ENCODE peak calls at places on chromosomes 7 and 10, in ten cellular contexts. One of them, this sample, is unnamed.

GRCh38 chr10:37734971-37735370 is 122.4 kb downstream of the ZNF248 start:
- DNase-seq in pancreas: no peak
- DNase-seq in IMR-90: peak
- DNase-seq in lower lobe of right lung: no peak
- DNase-seq in mesenchymal stem cell: no peak
- DNase-seq in astrocyte: no peak
- DNase-seq in neural progenitor cell: no peak
- DNase-seq in WERI-Rb-1: no peak
- DNase-seq in ovary: no peak
- DNase-seq in CD8-positive, alpha-beta memory T cell: no peak
- DNase-seq in this sample: no peak

GRCh38 chr7:55778631-55779030 is 83.9 kb downstream of the SEPTIN14 start:
- DNase-seq in lower lobe of right lung: no peak
- DNase-seq in WERI-Rb-1: no peak
- DNase-seq in mesenchymal stem cell: no peak
- DNase-seq in CD8-positive, alpha-beta memory T cell: no peak
- DNase-seq in ovary: no peak
- DNase-seq in astrocyte: no peak
- DNase-seq in pancreas: no peak
- DNase-seq in IMR-90: no peak
- DNase-seq in neural progenitor cell: no peak
- DNase-seq in this sample: no peak

GRCh38 chr10:71817831-71818268 is 33.2 kb downstream of the PSAP start:
- DNase-seq in ovary: no peak
- DNase-seq in WERI-Rb-1: no peak
- DNase-seq in lower lobe of right lung: peak
- DNase-seq in IMR-90: no peak
- DNase-seq in CD8-positive, alpha-beta memory T cell: no peak
- DNase-seq in mesenchymal stem cell: no peak
- DNase-seq in astrocyte: no peak
- DNase-seq in pancreas: no peak
- DNase-seq in neural progenitor cell: no peak
- DNase-seq in this sample: no peak

GRCh38 chr10:51156913-51157312 is 82.6 kb downstream of the PRKG1 start:
- DNase-seq in mesenchymal stem cell: no peak
- DNase-seq in CD8-positive, alpha-beta memory T cell: no peak
- DNase-seq in ovary: no peak
- DNase-seq in lower lobe of right lung: no peak
- DNase-seq in pancreas: no peak
- DNase-seq in IMR-90: peak
- DNase-seq in neural progenitor cell: no peak
- DNase-seq in astrocyte: peak
- DNase-seq in WERI-Rb-1: no peak
- DNase-seq in this sample: no peak

GRCh38 chr7:11332186-11332864 is 358.7 kb downstream of the PHF14 start:
- DNase-seq in neural progenitor cell: no peak
- DNase-seq in ovary: no peak
- DNase-seq in IMR-90: no peak
- DNase-seq in pancreas: no peak
- DNase-seq in mesenchymal stem cell: no peak
- DNase-seq in WERI-Rb-1: no peak
- DNase-seq in lower lobe of right lung: no peak
- DNase-seq in astrocyte: no peak
- DNase-seq in CD8-positive, alpha-beta memory T cell: no peak
- DNase-seq in this sample: no peak

GRCh38 chr7:80098795-80099194 is 35.8 kb upstream of the GNAI1 start:
- DNase-seq in ovary: no peak
- DNase-seq in lower lobe of right lung: no peak
- DNase-seq in astrocyte: no peak
- DNase-seq in CD8-positive, alpha-beta memory T cell: no peak
- DNase-seq in mesenchymal stem cell: no peak
- DNase-seq in WERI-Rb-1: no peak
- DNase-seq in IMR-90: no peak
- DNase-seq in pancreas: no peak
- DNase-seq in neural progenitor cell: peak
- DNase-seq in this sample: no peak

GRCh38 chr10:75431180-75432111 is at the start of gene LRMDA:
- DNase-seq in CD8-positive, alpha-beta memory T cell: no peak
- DNase-seq in mesenchymal stem cell: peak
- DNase-seq in pancreas: peak
- DNase-seq in astrocyte: no peak
- DNase-seq in neural progenitor cell: peak
- DNase-seq in ovary: peak
- DNase-seq in WERI-Rb-1: no peak
- DNase-seq in lower lobe of right lung: peak
- DNase-seq in IMR-90: no peak
- DNase-seq in this sample: peak

GRCh38 chr10:133133471-133134231 is 26.4 kb upstream of the KNDC1 start:
- DNase-seq in ovary: peak
- DNase-seq in WERI-Rb-1: no peak
- DNase-seq in pancreas: peak
- DNase-seq in mesenchymal stem cell: no peak
- DNase-seq in IMR-90: no peak
- DNase-seq in CD8-positive, alpha-beta memory T cell: no peak
- DNase-seq in neural progenitor cell: no peak
- DNase-seq in astrocyte: no peak
- DNase-seq in lower lobe of right lung: peak
- DNase-seq in this sample: no peak

GRCh38 chr10:43076311-43076875 is 476 bp upstream of the RET start:
- DNase-seq in ovary: no peak
- DNase-seq in CD8-positive, alpha-beta memory T cell: no peak
- DNase-seq in neural progenitor cell: peak
- DNase-seq in WERI-Rb-1: no peak
- DNase-seq in lower lobe of right lung: no peak
- DNase-seq in mesenchymal stem cell: peak
- DNase-seq in pancreas: no peak
- DNase-seq in IMR-90: no peak
- DNase-seq in astrocyte: no peak
- DNase-seq in this sample: no peak

GRCh38 chr7:83040454-83040853 is 122.2 kb downstream of the PCLO start:
- DNase-seq in neural progenitor cell: no peak
- DNase-seq in WERI-Rb-1: no peak
- DNase-seq in mesenchymal stem cell: no peak
- DNase-seq in astrocyte: no peak
- DNase-seq in lower lobe of right lung: no peak
- DNase-seq in ovary: no peak
- DNase-seq in pancreas: no peak
- DNase-seq in CD8-positive, alpha-beta memory T cell: no peak
- DNase-seq in IMR-90: no peak
- DNase-seq in this sample: no peak
- H3K27ac ChIP-seq in neural progenitor cell: peak
- H3K27ac ChIP-seq in WERI-Rb-1: no peak
- H3K27ac ChIP-seq in mesenchymal stem cell: no peak
- H3K27ac ChIP-seq in astrocyte: no peak
- H3K27ac ChIP-seq in lower lobe of right lung: no peak
- H3K27ac ChIP-seq in ovary: no peak
- H3K27ac ChIP-seq in pancreas: no peak
- H3K27ac ChIP-seq in CD8-positive, alpha-beta memory T cell: no peak
- H3K27ac ChIP-seq in IMR-90: no peak
- H3K27ac ChIP-seq in this sample: no peak

DNA sequence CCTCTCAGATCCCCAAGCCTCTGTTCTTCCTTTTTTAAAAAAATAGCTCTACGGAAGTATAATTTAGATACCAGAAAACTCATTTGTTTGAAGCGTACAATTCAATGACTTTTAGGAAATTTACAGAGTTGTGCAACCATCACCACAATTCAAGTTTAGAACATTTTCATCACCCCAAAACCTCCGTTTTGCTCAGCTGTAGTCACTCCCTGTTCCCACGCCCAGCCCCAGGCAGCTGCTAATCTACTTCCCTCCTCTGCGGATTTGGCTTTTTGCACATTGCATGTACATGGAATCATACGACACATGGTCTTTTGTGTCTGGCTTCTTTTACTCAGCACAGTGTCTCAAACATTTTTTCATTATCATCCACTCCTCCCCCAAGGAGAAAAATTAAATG is 229.2 kb downstream of the TCF7L2 start:
- DNase-seq in ovary: no peak
- DNase-seq in lower lobe of right lung: peak
- DNase-seq in pancreas: no peak
- DNase-seq in mesenchymal stem cell: no peak
- DNase-seq in WERI-Rb-1: no peak
- DNase-seq in astrocyte: no peak
- DNase-seq in IMR-90: no peak
- DNase-seq in neural progenitor cell: no peak
- DNase-seq in CD8-positive, alpha-beta memory T cell: no peak
- DNase-seq in this sample: no peak
- H3K27ac ChIP-seq in ovary: no peak
- H3K27ac ChIP-seq in lower lobe of right lung: no peak
- H3K27ac ChIP-seq in pancreas: no peak
- H3K27ac ChIP-seq in mesenchymal stem cell: no peak
- H3K27ac ChIP-seq in WERI-Rb-1: no peak
- H3K27ac ChIP-seq in astrocyte: no peak
- H3K27ac ChIP-seq in IMR-90: no peak
- H3K27ac ChIP-seq in neural progenitor cell: no peak
- H3K27ac ChIP-seq in CD8-positive, alpha-beta memory T cell: no peak
- H3K27ac ChIP-seq in this sample: no peak

DNA sequence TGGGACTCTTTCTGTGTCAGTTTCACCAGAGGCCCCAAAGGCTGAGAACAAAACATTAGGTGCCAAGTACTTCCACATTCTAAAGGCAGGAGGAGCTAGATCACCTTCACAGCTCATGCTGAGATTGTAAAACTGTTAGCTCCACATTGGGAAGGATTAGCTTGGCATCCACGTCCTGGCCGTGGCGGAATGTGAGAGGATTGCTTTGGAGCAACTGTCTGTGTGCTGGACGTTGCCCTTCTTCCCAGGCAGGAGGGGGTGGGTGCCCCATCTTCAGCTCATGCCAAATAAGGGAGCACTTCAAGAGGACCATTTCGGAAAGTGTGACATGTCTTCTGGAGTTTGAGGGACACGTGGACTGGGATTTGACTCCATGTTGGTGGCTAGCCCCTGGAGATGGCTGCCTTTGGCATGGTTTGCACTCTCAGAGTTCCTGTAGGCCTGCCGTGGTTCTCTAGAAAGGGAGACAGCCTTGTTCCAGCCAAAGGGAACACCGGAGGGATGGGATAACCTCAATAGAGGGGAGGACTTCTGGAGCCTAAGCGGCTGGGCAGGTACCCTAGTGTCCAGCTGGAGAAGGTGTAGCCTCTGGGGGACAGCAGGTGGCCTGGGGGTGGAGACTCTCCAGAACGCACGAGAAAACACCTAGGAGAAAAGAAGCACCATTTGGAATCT is 19.9 kb upstream of the FMC1 start:
- DNase-seq in lower lobe of right lung: no peak
- DNase-seq in mesenchymal stem cell: peak
- DNase-seq in IMR-90: peak
- DNase-seq in astrocyte: no peak
- DNase-seq in CD8-positive, alpha-beta memory T cell: no peak
- DNase-seq in WERI-Rb-1: no peak
- DNase-seq in neural progenitor cell: peak
- DNase-seq in ovary: no peak
- DNase-seq in pancreas: no peak
- DNase-seq in this sample: no peak
- H3K27ac ChIP-seq in lower lobe of right lung: no peak
- H3K27ac ChIP-seq in mesenchymal stem cell: no peak
- H3K27ac ChIP-seq in IMR-90: no peak
- H3K27ac ChIP-seq in astrocyte: no peak
- H3K27ac ChIP-seq in CD8-positive, alpha-beta memory T cell: no peak
- H3K27ac ChIP-seq in WERI-Rb-1: no peak
- H3K27ac ChIP-seq in neural progenitor cell: no peak
- H3K27ac ChIP-seq in ovary: no peak
- H3K27ac ChIP-seq in pancreas: no peak
- H3K27ac ChIP-seq in this sample: no peak

DNA sequence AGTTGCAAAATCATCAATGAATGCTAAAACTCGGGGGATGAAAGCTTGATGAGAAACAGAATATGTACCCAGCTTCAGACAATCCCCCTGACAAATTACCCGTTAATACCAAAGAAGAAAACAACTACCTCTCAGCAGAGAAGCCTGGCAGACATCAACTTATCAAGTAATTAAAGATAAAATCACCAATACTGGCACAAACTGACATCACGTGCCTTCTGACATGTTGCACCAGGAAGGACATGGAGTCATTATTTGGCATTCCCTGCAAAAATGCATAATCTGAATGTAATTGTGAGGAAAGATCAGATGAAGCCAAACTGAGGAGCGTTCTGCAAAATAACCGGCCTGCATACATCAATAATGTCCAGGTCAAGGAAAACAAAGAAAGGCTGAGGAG is 7.7 kb downstream of the SLIT1 start:
- DNase-seq in IMR-90: no peak
- DNase-seq in ovary: no peak
- DNase-seq in WERI-Rb-1: no peak
- DNase-seq in CD8-positive, alpha-beta memory T cell: no peak
- DNase-seq in pancreas: no peak
- DNase-seq in lower lobe of right lung: no peak
- DNase-seq in mesenchymal stem cell: no peak
- DNase-seq in neural progenitor cell: no peak
- DNase-seq in astrocyte: no peak
- DNase-seq in this sample: no peak
- H3K27ac ChIP-seq in IMR-90: no peak
- H3K27ac ChIP-seq in ovary: no peak
- H3K27ac ChIP-seq in WERI-Rb-1: no peak
- H3K27ac ChIP-seq in CD8-positive, alpha-beta memory T cell: no peak
- H3K27ac ChIP-seq in pancreas: no peak
- H3K27ac ChIP-seq in lower lobe of right lung: no peak
- H3K27ac ChIP-seq in mesenchymal stem cell: no peak
- H3K27ac ChIP-seq in neural progenitor cell: no peak
- H3K27ac ChIP-seq in astrocyte: no peak
- H3K27ac ChIP-seq in this sample: no peak

DNA sequence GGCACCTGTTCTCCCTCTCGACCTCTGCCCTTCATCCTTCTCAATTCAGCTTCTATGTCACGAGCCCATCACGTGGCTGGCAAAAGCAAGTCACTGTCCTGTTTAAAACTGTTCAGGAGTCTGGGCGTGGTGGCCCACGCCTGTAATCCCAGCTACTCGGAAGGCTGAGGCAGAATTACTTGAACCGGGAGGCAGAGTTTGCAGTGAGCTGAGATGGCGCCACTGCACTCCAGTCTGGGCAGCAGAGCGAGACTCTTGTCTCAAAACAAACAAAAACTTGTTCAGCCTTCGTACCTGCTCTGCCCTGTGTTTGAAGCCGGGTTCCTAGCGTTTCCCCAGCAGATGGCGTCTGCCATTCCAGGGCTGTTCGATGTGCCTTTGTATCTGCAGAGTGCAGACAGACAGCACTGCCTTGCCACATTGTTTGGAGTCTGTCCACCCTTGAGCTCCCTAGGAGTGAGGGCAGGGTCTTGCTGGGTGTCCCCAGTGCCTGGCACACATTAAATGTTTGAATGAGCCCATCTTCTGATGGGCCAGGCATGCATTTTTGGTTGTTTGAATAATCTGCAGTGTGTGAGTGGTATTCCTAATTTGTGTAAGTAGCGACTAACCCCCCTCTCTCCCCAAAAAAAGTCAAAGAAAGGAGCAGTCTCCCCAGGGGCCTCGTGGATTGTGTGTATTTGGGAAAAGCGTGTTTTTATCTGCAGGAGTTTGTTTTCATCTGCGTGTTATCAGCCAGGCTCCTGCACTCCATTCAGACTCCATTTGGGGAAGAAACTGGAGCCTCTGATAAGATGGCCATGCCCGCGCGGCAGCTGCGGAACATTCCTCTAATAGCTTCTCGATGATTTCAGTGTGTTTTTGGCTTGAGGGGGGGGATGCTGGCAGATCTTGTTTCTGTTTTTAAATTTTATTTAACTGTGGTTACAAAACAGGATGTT is 61.2 kb downstream of the DNAJB6 start:
- DNase-seq in IMR-90: peak
- DNase-seq in ovary: peak
- DNase-seq in lower lobe of right lung: peak
- DNase-seq in CD8-positive, alpha-beta memory T cell: no peak
- DNase-seq in astrocyte: peak
- DNase-seq in WERI-Rb-1: peak
- DNase-seq in mesenchymal stem cell: peak
- DNase-seq in neural progenitor cell: peak
- DNase-seq in pancreas: no peak
- DNase-seq in this sample: no peak
- H3K27ac ChIP-seq in IMR-90: peak
- H3K27ac ChIP-seq in ovary: no peak
- H3K27ac ChIP-seq in lower lobe of right lung: peak
- H3K27ac ChIP-seq in CD8-positive, alpha-beta memory T cell: peak
- H3K27ac ChIP-seq in astrocyte: peak
- H3K27ac ChIP-seq in WERI-Rb-1: no peak
- H3K27ac ChIP-seq in mesenchymal stem cell: peak
- H3K27ac ChIP-seq in neural progenitor cell: no peak
- H3K27ac ChIP-seq in pancreas: no peak
- H3K27ac ChIP-seq in this sample: no peak

This sample was measured in substantia nigra.